ENCODE peak calls at places on chromosomes 11 and 22, in eight cellular contexts. D is epithelial cell of esophagus, J is suprapubic skin, P is right lobe of liver, E is AG10803, B is fibroblast of pulmonary artery, U is Panc1, O is endodermal cell. W is an unnamed sample.

GRCh38 chr11:126115820-126116319 is 53.2 kb upstream of the CDON start:
- DNase-seq in D (peak; percentile 50), J (peak; percentile 88), P (peak; percentile 74), E (peak; percentile 91), B (peak; percentile 73), U (peak; percentile 8), O (peak; percentile 68), W (peak; percentile 41)

GRCh38 chr22:27669798-27670599 is 131.6 kb downstream of the MN1 start:
- DNase-seq in D (no peak), J (no peak), P (no peak), E (no peak), B (peak; percentile 38), U (no peak), O (peak; percentile 65), W (no peak)

GRCh38 chr11:119520966-119521365 is 98.0 kb upstream of the THY1 start:
- DNase-seq in D (no peak), J (no peak), P (no peak), E (no peak), B (no peak), U (no peak), O (no peak), W (no peak)

GRCh38 chr11:3160252-3161031 is 4.7 kb downstream of the OSBPL5 start:
- DNase-seq in D (peak; percentile 85), J (peak; percentile 94), P (peak; percentile 66), E (peak; percentile 88), B (peak; percentile 92), U (peak; percentile 20), O (peak; percentile 97), W (peak; percentile 51)

GRCh38 chr11:13233173-13233572 is 44.4 kb upstream of the BMAL1 start:
- DNase-seq in D (no peak), J (no peak), P (no peak), E (no peak), B (no peak), U (no peak), O (no peak), W (no peak)

GRCh38 chr11:67119577-67120391 is 721 bp downstream of the KDM2A start:
- DNase-seq in D (peak; percentile 23), J (peak; percentile 78), P (peak; percentile 42), E (no peak), B (no peak), U (peak; percentile 12), O (peak; percentile 61), W (no peak)

GRCh38 chr11:122861631-122862030 is 20.9 kb upstream of the JHY start:
- DNase-seq in D (peak; percentile 89), J (no peak), P (no peak), E (no peak), B (no peak), U (no peak), O (no peak), W (no peak)

GRCh38 chr11:102266111-102266510 is 51.2 kb upstream of the BIRC3 start:
- DNase-seq in D (no peak), J (no peak), P (no peak), E (peak; percentile 63), B (no peak), U (no peak), O (no peak), W (no peak)

GRCh38 chr22:31217890-31218287 is 5.8 kb downstream of the LIMK2 start:
- DNase-seq in D (no peak), J (no peak), P (no peak), E (no peak), B (no peak), U (no peak), O (no peak), W (no peak)

GRCh38 chr22:30435674-30436126 is 10.1 kb downstream of the MTFP1 start:
- DNase-seq in D (no peak), J (no peak), P (peak; percentile 44), E (no peak), B (no peak), U (no peak), O (no peak), W (no peak)

GRCh38 chr11:57087966-57088365 is 93.8 kb upstream of the LRRC55 start:
- DNase-seq in D (no peak), J (no peak), P (no peak), E (no peak), B (no peak), U (no peak), O (no peak), W (no peak)

GRCh38 chr11:73359341-73359740 is 16.9 kb upstream of the RELT start:
- DNase-seq in D (no peak), J (no peak), P (no peak), E (peak; percentile 50), B (no peak), U (no peak), O (no peak), W (no peak)

GRCh38 chr11:120634706-120635105 is 123.2 kb downstream of the GRIK4 start:
- DNase-seq in D (no peak), J (no peak), P (no peak), E (no peak), B (no peak), U (no peak), O (no peak), W (no peak)

GRCh38 chr22:37331034-37331428 is 48.7 kb downstream of the CYTH4 start:
- DNase-seq in D (peak; percentile 75), J (no peak), P (no peak), E (peak; percentile 44), B (peak; percentile 40), U (no peak), O (no peak), W (no peak)

DNA sequence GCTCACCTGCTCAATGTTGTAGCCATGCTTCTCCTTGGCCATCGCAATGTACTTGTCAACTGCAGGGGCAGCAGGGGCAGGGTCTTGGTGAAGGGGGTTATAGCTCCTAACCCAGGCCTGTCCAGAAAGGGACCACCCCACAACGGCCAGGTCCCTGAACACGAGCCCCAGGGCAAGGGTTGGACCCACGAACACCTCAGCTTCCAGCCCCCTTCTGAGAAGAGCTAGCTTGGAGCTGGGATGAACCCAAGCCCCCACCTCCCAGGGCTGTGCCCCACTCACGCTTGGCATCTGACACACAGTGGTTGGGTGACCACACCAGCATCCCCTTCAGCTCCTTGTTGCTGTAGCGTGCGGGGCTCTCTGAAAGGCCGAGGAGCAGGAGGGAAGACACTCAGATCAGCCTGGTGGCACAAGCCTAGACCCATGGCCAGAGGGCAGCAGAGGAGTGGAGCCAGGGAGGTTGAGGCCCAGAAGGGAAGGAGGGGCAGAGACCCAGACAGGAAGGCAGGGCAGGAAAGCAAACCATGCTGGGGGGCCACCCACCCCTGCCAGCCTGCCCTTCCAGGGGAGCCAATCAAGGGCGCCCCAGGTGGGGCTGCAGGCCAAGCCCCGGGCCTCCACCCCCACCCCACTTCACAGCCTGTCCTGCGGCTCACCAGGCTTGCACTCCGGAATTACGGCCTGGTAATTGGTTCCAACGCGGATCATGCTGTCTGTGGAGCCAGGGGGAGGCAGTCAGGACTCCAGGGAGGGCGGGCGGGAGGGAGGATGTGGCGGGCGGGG is 1.9 kb downstream of the RCOR2 start:
- DNase-seq in D (no peak), J (no peak), P (no peak), E (no peak), B (no peak), U (no peak), O (peak; percentile 72), W (no peak)
- TF ChIP-seq CTCF in D (no peak), J (no peak), P (no peak), E (no peak), B (no peak), U (no peak), O (no peak), W (no peak)

GRCh38 chr11:66112640-66113098 is 42.6 kb downstream of the PACS1 start:
- DNase-seq in D (peak; percentile 68), J (no peak), P (peak; percentile 39), E (peak; percentile 94), B (peak; percentile 85), U (no peak), O (no peak), W (peak; percentile 52)

GRCh38 chr11:66116576-66117361 is 46.7 kb downstream of the PACS1 start:
- DNase-seq in D (no peak), J (no peak), P (no peak), E (no peak), B (no peak), U (no peak), O (peak; percentile 53), W (no peak)

GRCh38 chr11:66113132-66113856 is 43.2 kb downstream of the PACS1 start:
- DNase-seq in D (peak; percentile 91), J (no peak), P (no peak), E (peak; percentile 80), B (peak; percentile 82), U (peak; percentile 78), O (no peak), W (peak; percentile 58)

GRCh38 chr11:66118847-66119246 is 48.8 kb downstream of the PACS1 start:
- DNase-seq in D (no peak), J (no peak), P (no peak), E (no peak), B (no peak), U (no peak), O (no peak), W (no peak)

GRCh38 chr11:66115638-66116410 is 45.8 kb downstream of the PACS1 start:
- DNase-seq in D (no peak), J (no peak), P (no peak), E (no peak), B (peak; percentile 29), U (no peak), O (no peak), W (no peak)
- H3K4me3 ChIP-seq in D (no peak overlapping the region), J (no peak overlapping the region), P (no peak overlapping the region), E (no peak overlapping the region), B (peak overlapping the region; percentile 6), U (no peak overlapping the region), O (no peak overlapping the region), W (no peak overlapping the region)

DNA sequence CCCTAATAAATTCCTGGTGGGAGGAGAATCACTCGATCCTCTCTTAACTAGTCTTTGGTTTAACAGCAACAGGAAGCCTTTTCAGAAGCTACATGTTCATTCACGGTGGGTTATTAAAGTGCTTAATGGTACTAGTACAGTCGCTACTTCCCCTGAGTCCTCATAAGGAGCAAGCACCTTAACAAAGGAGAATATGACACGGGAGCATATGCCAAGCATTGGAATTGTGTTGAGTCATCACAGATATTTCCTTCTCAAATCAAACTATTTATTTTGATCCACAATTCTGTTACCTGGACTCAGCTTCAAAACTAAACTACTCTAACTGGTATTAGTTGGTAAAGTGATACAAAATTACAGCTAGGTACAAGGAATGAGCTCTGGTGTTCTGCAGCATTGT is 177.5 kb upstream of the CTSC start:
- DNase-seq in D (peak; percentile 52), J (no peak), P (no peak), E (no peak), B (no peak), U (no peak), O (no peak), W (no peak)
- TF ChIP-seq CTCF in D (no peak), J (no peak), P (no peak), E (no peak), B (no peak), U (no peak), O (no peak), W (no peak)

GRCh38 chr22:49964493-49965290 is 4.1 kb downstream of the PIM3 start:
- DNase-seq in D (no peak), J (peak; percentile 76), P (peak; percentile 35), E (no peak), B (no peak), U (no peak), O (peak; percentile 50), W (no peak)
- H3K4me3 ChIP-seq in D (no peak overlapping the region), J (peak overlapping the region; percentile 97), P (peak overlapping the region; percentile 95), E (no peak overlapping the region), B (no peak overlapping the region), U (no peak overlapping the region), O (no peak overlapping the region), W (no peak overlapping the region)